ENCODE peak calls at places on chromosomes 4 and X, in eight cellular contexts. J, F, M, G, B, D, C and A are unnamed samples.

GRCh38 chrX:53729756-53730155 is 43.2 kb upstream of the HUWE1 start:
- DNase-seq in M (no peak), G (no peak), D (no peak), C (no peak), F (no peak), J (no peak), B (no peak), A (no peak)

GRCh38 chrX:34778961-34779360 is 121.9 kb upstream of the TMEM47 start:
- DNase-seq in F (peak; percentile 24), G (peak; percentile 82), M (peak; percentile 1), C (no peak), J (peak; percentile 78), D (no peak), B (no peak), A (no peak)

GRCh38 chr4:138576684-138577083 is 334.5 kb upstream of the SLC7A11 start:
- DNase-seq in J (peak; percentile 46), D (no peak), M (peak; percentile 61), F (peak; percentile 76), C (no peak), G (peak; percentile 47), B (peak; percentile 11), A (no peak)

GRCh38 chr4:102868153-102868781 is 525 bp upstream of the CISD2 start:
- DNase-seq in J (no peak), F (no peak), C (no peak), G (no peak), B (no peak), D (peak; percentile 27), M (no peak), A (peak; percentile 24)

GRCh38 chr4:147837854-147838253 is 106.0 kb downstream of the ARHGAP10 start:
- DNase-seq in F (no peak), C (no peak), M (no peak), J (no peak), D (no peak), B (no peak), G (no peak), A (no peak)

GRCh38 chr4:20839957-20840356 is 139.7 kb downstream of the PACRGL start:
- DNase-seq in J (peak; percentile 82), B (no peak), F (peak; percentile 92), G (peak; percentile 82), D (no peak), C (no peak), M (peak; percentile 86), A (no peak)

GRCh38 chrX:139194571-139195280 is 335.8 kb upstream of the F9 start:
- DNase-seq in F (no peak), C (no peak), G (peak; percentile 47), M (no peak), D (no peak), J (no peak), B (peak; percentile 32), A (no peak)

GRCh38 chrX:76428243-76429130 is 977 bp downstream of the MAGEE1 start:
- DNase-seq in B (no peak), G (no peak), M (no peak), D (no peak), F (no peak), J (no peak), C (peak; percentile 95), A (peak; percentile 30)

GRCh38 chr4:78004270-78004669 is 52.9 kb upstream of the FRAS1 start:
- DNase-seq in D (no peak), M (no peak), J (peak; percentile 9), B (no peak), G (peak; percentile 64), C (no peak), F (no peak), A (no peak)

GRCh38 chr4:102103368-102103767 is 241.9 kb downstream of the SLC39A8 start:
- DNase-seq in C (no peak), G (no peak), J (no peak), D (no peak), B (no peak), F (no peak), M (no peak), A (no peak)

GRCh38 chr4:138953962-138954371 is 61.6 kb upstream of the NOCT start:
- DNase-seq in C (no peak), M (peak; percentile 94), J (peak; percentile 55), G (peak; percentile 98), D (peak; percentile 36), F (peak; percentile 93), B (no peak), A (no peak)

GRCh38 chrX:111168314-111168713 is 72.3 kb downstream of the PAK3 start:
- DNase-seq in J (no peak), F (peak; percentile 13), B (peak; percentile 34), G (peak; percentile 10), M (peak; percentile 1), D (no peak), C (no peak), A (no peak)

GRCh38 chrX:118973389-118974087 is 880 bp upstream of the LONRF3 start:
- DNase-seq in B (no peak), G (no peak), C (no peak), F (no peak), M (no peak), D (no peak), J (no peak), A (peak; percentile 15)

GRCh38 chrX:66076801-66077200 is 36.9 kb upstream of the VSIG4 start:
- DNase-seq in M (no peak), B (no peak), G (no peak), F (no peak), J (no peak), C (no peak), D (no peak), A (no peak)

GRCh38 chrX:119753639-119754257 is 4.6 kb upstream of the SOWAHD start:
- DNase-seq in B (peak; percentile 49), C (no peak), D (no peak), G (no peak), J (peak; percentile 27), M (peak; percentile 57), F (peak; percentile 64), A (no peak)

GRCh38 chrX:78746496-78746895 is 1.0 kb upstream of the LPAR4 start:
- DNase-seq in B (peak; percentile 5), J (no peak), D (no peak), G (no peak), M (no peak), C (no peak), F (no peak), A (no peak)

GRCh38 chr4:85741921-85742591 is 267.1 kb downstream of the ARHGAP24 start:
- DNase-seq in C (no peak), J (no peak), M (no peak), D (no peak), B (no peak), G (no peak), F (no peak), A (no peak)

GRCh38 chr4:121307441-121308327 is 73.1 kb downstream of the QRFPR start:
- DNase-seq in G (peak; percentile 49), B (peak; percentile 74), J (peak; percentile 43), C (no peak), D (no peak), F (peak; percentile 75), M (peak; percentile 76), A (peak; percentile 24)
- TF ChIP-seq CTCF in G (peak; percentile 86), B (peak; percentile 88), J (peak; percentile 85), C (peak; percentile 78), D (no peak), F (peak; percentile 93), M (peak; percentile 87), A (peak; percentile 88)

DNA sequence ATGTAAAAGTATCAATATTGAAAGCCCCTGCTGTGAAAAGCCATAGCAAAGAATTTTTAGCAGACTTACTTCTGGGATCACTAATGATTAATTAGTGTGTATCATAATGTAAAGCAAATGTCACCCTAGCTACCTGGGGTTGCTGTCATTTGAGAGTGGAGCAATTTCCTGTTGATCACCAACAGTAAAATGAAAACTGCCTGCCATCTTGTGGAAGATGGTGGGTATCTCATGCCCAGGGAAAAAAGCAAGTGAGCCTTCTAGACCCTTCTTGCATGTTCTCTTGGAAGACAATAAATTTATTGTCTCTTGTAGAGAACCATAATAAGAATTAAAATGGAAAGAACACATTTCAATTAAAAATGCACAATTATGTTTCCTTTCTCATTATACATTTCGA is 360.2 kb downstream of the ZIC3 start:
- DNase-seq in F (no peak), C (no peak), J (no peak), G (no peak), M (no peak), D (no peak), B (peak; percentile 39), A (no peak)
- TF ChIP-seq CTCF in F (no peak), C (no peak), J (no peak), G (no peak), M (no peak), D (no peak), B (no peak), A (no peak)

GRCh38 chr4:141706445-141706844 is 70.1 kb downstream of the IL15 start:
- DNase-seq in B (no peak), M (no peak), D (no peak), J (no peak), G (no peak), C (no peak), F (no peak), A (no peak)

GRCh38 chr4:141705747-141706377 is 69.5 kb downstream of the IL15 start:
- DNase-seq in B (no peak), F (no peak), M (no peak), G (peak; percentile 17), D (no peak), J (no peak), C (no peak), A (no peak)

GRCh38 chr4:141703497-141703896 is 67.1 kb downstream of the IL15 start:
- DNase-seq in M (no peak), C (no peak), B (no peak), D (no peak), G (no peak), F (no peak), J (no peak), A (no peak)

GRCh38 chr4:141705048-141705746 is 68.8 kb downstream of the IL15 start:
- DNase-seq in B (no peak), J (no peak), D (no peak), M (no peak), F (no peak), C (no peak), G (no peak), A (no peak)

GRCh38 chr4:141702472-141703182 is 66.2 kb downstream of the IL15 start:
- DNase-seq in G (no peak), J (no peak), B (peak; percentile 8), C (no peak), F (peak; percentile 65), M (peak; percentile 43), D (no peak), A (no peak)
- TF ChIP-seq CTCF in G (peak; percentile 3), J (peak; percentile 15), B (no peak), C (no peak), F (no peak), M (no peak), D (no peak), A (no peak)

DNA sequence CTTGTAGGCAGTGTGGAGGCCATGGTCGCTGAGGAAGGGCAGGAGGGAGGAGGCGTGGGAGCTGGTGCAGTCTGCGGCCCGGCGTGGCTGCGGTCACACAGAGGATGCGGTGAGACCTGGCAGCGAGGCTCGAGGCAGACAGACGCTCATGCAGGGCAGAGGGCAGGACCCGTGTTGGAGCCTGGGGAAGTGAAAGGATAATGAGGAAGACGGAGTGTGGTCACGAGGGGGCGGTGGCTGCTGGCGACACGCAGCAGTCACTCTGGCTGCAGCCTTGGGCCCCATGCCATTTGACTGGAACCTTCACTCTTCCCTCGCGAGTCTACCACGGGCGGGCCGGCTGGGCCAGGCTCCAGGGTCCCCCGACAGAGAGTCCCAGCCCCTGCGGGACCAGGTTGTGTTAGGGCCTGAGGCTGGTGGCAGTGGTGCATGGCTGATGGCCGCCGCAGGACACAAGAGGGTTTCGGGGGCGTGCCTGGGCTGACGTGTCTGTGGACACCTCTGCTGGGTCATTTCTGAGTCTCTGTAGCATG is 68.8 kb upstream of the HGFAC start:
- DNase-seq in J (no peak), C (no peak), B (no peak), F (no peak), G (peak; percentile 54), D (peak; percentile 70), M (no peak), A (no peak)
- TF ChIP-seq CTCF in J (no peak), C (no peak), B (no peak), F (no peak), G (no peak), D (no peak), M (no peak), A (no peak)

GRCh38 chr4:23717528-23718248 is 172.2 kb downstream of the PPARGC1A start:
- DNase-seq in M (peak; percentile 31), D (no peak), G (peak; percentile 36), B (peak; percentile 10), F (peak; percentile 48), J (peak; percentile 16), C (no peak), A (no peak)
- TF ChIP-seq CTCF in M (peak; percentile 33), D (no peak), G (peak; percentile 36), B (peak; percentile 35), F (peak; percentile 47), J (peak; percentile 68), C (peak; percentile 75), A (no peak)